ENCODE peak calls at places on chromosomes 16 and 17, in eight cellular contexts. I is left colon; F is CD8-positive, alpha-beta T cell; J is fibroblast of mammary gland; Z is neural crest cell; P is T follicular helper cell; E is progenitor cell of endocrine pancreas; S is NCI-H1930. Q is an unnamed sample.

GRCh38 chr17:1399366-1399678 is 700 bp downstream of the YWHAE start:
- DNase-seq in I (peak; percentile 73), F (no peak), J (no peak), Z (no peak), P (no peak), E (no peak), S (no peak), Q (no peak)

GRCh38 chr17:10243905-10244844 is 45.8 kb upstream of the GAS7 start:
- DNase-seq in I (no peak), F (no peak), J (peak; percentile 89), Z (no peak), P (no peak), E (no peak), S (no peak), Q (no peak)

GRCh38 chr17:59435238-59435637 is 103.8 kb downstream of the YPEL2 start:
- DNase-seq in I (no peak), F (no peak), J (peak; percentile 90), Z (no peak), P (no peak), E (no peak), S (no peak), Q (no peak)

GRCh38 chr17:62705116-62705515 is 77.6 kb downstream of the MRC2 start:
- DNase-seq in I (no peak), F (no peak), J (no peak), Z (no peak), P (no peak), E (no peak), S (no peak), Q (no peak)

GRCh38 chr16:66434619-66435430 is 7.7 kb downstream of the BEAN1 start:
- DNase-seq in I (no peak), F (no peak), J (no peak), Z (no peak), P (no peak), E (no peak), S (no peak), Q (no peak)

GRCh38 chr16:57740423-57741071 is 5.0 kb downstream of the KATNB1 start:
- DNase-seq in I (no peak), F (no peak), J (no peak), Z (no peak), P (no peak), E (no peak), S (no peak), Q (no peak)

GRCh38 chr16:86963600-86964575 is 353.3 kb downstream of the C16orf95 start:
- DNase-seq in I (no peak), F (no peak), J (no peak), Z (no peak), P (no peak), E (no peak), S (no peak), Q (no peak)

GRCh38 chr17:39196820-39197331 is 593 bp downstream of the CACNB1 start:
- DNase-seq in I (peak; percentile 57), F (no peak), J (no peak), Z (no peak), P (no peak), E (no peak), S (no peak), Q (no peak)

GRCh38 chr17:67648032-67648761 is 69.5 kb upstream of the NOL11 start:
- DNase-seq in I (no peak), F (no peak), J (no peak), Z (no peak), P (no peak), E (no peak), S (no peak), Q (no peak)

GRCh38 chr17:39969375-39969774 is 6.6 kb downstream of the GSDMA start:
- DNase-seq in I (no peak), F (no peak), J (no peak), Z (no peak), P (no peak), E (no peak), S (no peak), Q (no peak)

GRCh38 chr16:73142069-73142880 is 94.3 kb upstream of the ZFHX3 start:
- DNase-seq in I (peak; percentile 26), F (no peak), J (no peak), Z (no peak), P (no peak), E (no peak), S (no peak), Q (no peak)

GRCh38 chr16:15983898-15984297 is 34.5 kb downstream of the ABCC1 start:
- DNase-seq in I (no peak), F (no peak), J (peak; percentile 52), Z (no peak), P (no peak), E (no peak), S (no peak), Q (no peak)

GRCh38 chr17:45936610-45937009 is 42.3 kb downstream of the MAPT start:
- DNase-seq in I (no peak), F (no peak), J (no peak), Z (no peak), P (no peak), E (no peak), S (no peak), Q (no peak)

GRCh38 chr17:50267074-50267841 is 7.0 kb upstream of the TMEM92 start:
- DNase-seq in I (peak; percentile 5), F (no peak), J (peak; percentile 68), Z (no peak), P (no peak), E (no peak), S (no peak), Q (no peak)

Q was measured in T-helper 22 cell.